ENCODE peak calls at places on chromosomes 2 and 18, in nine cellular contexts. C is uterus, X is tibial nerve, I is upper lobe of left lung, V is prostate gland, T is IMR-90, B is endothelial cell of umbilical vein, U is HCT116, E is Peyer's patch. W is an unnamed sample. For H3K27me3, the result is how much of the 10 kb centered on the place peaks cover.

GRCh38 chr2:239318091-239318725 is 82.6 kb downstream of the HDAC4 start:
- DNase-seq in C (no peak), X (no peak), I (no peak), V (no peak), T (no peak), B (peak), U (no peak), E (no peak), W (no peak)

GRCh38 chr2:171522804-171523338 is 597 bp downstream of the CYBRD1 start:
- DNase-seq in C (peak), X (no peak), I (peak), V (peak), T (no peak), B (no peak), U (no peak), E (no peak), W (peak)

GRCh38 chr2:19711470-19712372 is 190.1 kb downstream of the TTC32 start:
- DNase-seq in C (peak), X (no peak), I (no peak), V (no peak), T (peak), B (peak), U (peak), E (no peak), W (peak)

GRCh38 chr2:230425377-230425776 is 9.4 kb downstream of the SP100 start:
- DNase-seq in C (no peak), X (no peak), I (no peak), V (no peak), T (no peak), B (no peak), U (no peak), E (no peak), W (no peak)

GRCh38 chr2:200575957-200576356 is 9.9 kb upstream of the AOX1 start:
- DNase-seq in C (no peak), X (no peak), I (no peak), V (no peak), T (peak), B (peak), U (no peak), E (no peak), W (no peak)

GRCh38 chr2:39665811-39666488 is at the start of gene TMEM178A:
- DNase-seq in C (peak), X (no peak), I (peak), V (no peak), T (no peak), B (no peak), U (no peak), E (no peak), W (no peak)

GRCh38 chr2:66461751-66462150 is 26.8 kb downstream of the MEIS1 start:
- DNase-seq in C (no peak), X (no peak), I (no peak), V (no peak), T (no peak), B (no peak), U (no peak), E (no peak), W (no peak)

GRCh38 chr2:108971661-108972566 is 17.1 kb downstream of the EDAR start:
- DNase-seq in C (no peak), X (no peak), I (no peak), V (no peak), T (no peak), B (no peak), U (peak), E (peak), W (no peak)

GRCh38 chr2:40304340-40304739 is 147.6 kb downstream of the SLC8A1 start:
- DNase-seq in C (no peak), X (no peak), I (no peak), V (no peak), T (no peak), B (no peak), U (no peak), E (no peak), W (peak)

GRCh38 chr18:2692508-2692907 is 37.0 kb downstream of the SMCHD1 start:
- DNase-seq in C (no peak), X (no peak), I (no peak), V (no peak), T (no peak), B (no peak), U (no peak), E (no peak), W (no peak)

GRCh38 chr2:222203031-222203430 is 95.8 kb downstream of the PAX3 start:
- DNase-seq in C (no peak), X (no peak), I (no peak), V (no peak), T (no peak), B (no peak), U (no peak), E (no peak), W (no peak)

GRCh38 chr2:221817052-221817451 is 244.9 kb upstream of the EPHA4 start:
- DNase-seq in C (no peak), X (no peak), I (no peak), V (no peak), T (no peak), B (no peak), U (no peak), E (no peak), W (no peak)

GRCh38 chr2:197360744-197361156 is 50.2 kb upstream of the ANKRD44 start:
- DNase-seq in C (no peak), X (no peak), I (no peak), V (no peak), T (peak), B (no peak), U (no peak), E (no peak), W (no peak)

GRCh38 chr2:221602938-221603337 is 30.8 kb upstream of the EPHA4 start:
- DNase-seq in C (no peak), X (no peak), I (no peak), V (no peak), T (no peak), B (no peak), U (no peak), E (no peak), W (no peak)

GRCh38 chr2:210199186-210199765 is 26.0 kb downstream of the ACADL start:
- DNase-seq in C (no peak), X (no peak), I (no peak), V (no peak), T (peak), B (peak), U (peak), E (no peak), W (no peak)

GRCh38 chr18:59268127-59268721 is 5.0 kb downstream of the RAX start:
- DNase-seq in C (no peak), X (no peak), I (peak), V (no peak), T (no peak), B (no peak), U (no peak), E (no peak), W (no peak)

GRCh38 chr2:67295851-67296250 is 101.3 kb upstream of the ETAA1 start:
- DNase-seq in C (no peak), X (no peak), I (no peak), V (no peak), T (peak), B (no peak), U (no peak), E (no peak), W (no peak)

GRCh38 chr2:67322361-67323001 is 74.7 kb upstream of the ETAA1 start:
- DNase-seq in C (peak), X (no peak), I (no peak), V (no peak), T (peak), B (peak), U (peak), E (no peak), W (peak)

GRCh38 chr2:66431840-66432511 is 2.9 kb upstream of the MEIS1 start:
- DNase-seq in C (peak), X (no peak), I (peak), V (no peak), T (no peak), B (no peak), U (no peak), E (peak), W (no peak)

GRCh38 chr2:56648802-56649201 is 465.0 kb downstream of the CCDC85A start:
- DNase-seq in C (no peak), X (no peak), I (no peak), V (no peak), T (no peak), B (no peak), U (no peak), E (no peak), W (no peak)

GRCh38 chr2:197255550-197255949 is 55.0 kb downstream of the ANKRD44 start:
- DNase-seq in C (peak), X (peak), I (peak), V (peak), T (peak), B (no peak), U (no peak), E (peak), W (peak)

GRCh38 chr2:177670791-177671528 is 278.4 kb downstream of the AGPS start:
- DNase-seq in C (no peak), X (no peak), I (no peak), V (no peak), T (no peak), B (no peak), U (no peak), E (no peak), W (no peak)

GRCh38 chr2:157190151-157190550 is 67.4 kb upstream of the GALNT5 start:
- DNase-seq in C (no peak), X (no peak), I (no peak), V (no peak), T (peak), B (peak), U (no peak), E (no peak), W (no peak)

GRCh38 chr18:62402342-62402948 is 77.3 kb downstream of the TNFRSF11A start:
- DNase-seq in C (no peak), X (no peak), I (no peak), V (no peak), T (no peak), B (no peak), U (no peak), E (no peak), W (no peak)

GRCh38 chr2:150403457-150403856 is 84.0 kb downstream of the RND3 start:
- DNase-seq in C (no peak), X (no peak), I (no peak), V (no peak), T (no peak), B (peak), U (no peak), E (no peak), W (no peak)

GRCh38 chr2:28269019-28269784 is 123.5 kb upstream of the FOSL2 start:
- DNase-seq in C (no peak), X (no peak), I (no peak), V (peak), T (peak), B (peak), U (peak), E (no peak), W (no peak)

GRCh38 chr2:205699554-205700289 is 17.4 kb downstream of the NRP2 start:
- DNase-seq in C (no peak), X (no peak), I (no peak), V (no peak), T (no peak), B (no peak), U (no peak), E (no peak), W (no peak)

GRCh38 chr2:216491757-216492635 is 6.6 kb upstream of the RPL37A start:
- DNase-seq in C (no peak), X (no peak), I (no peak), V (no peak), T (no peak), B (no peak), U (no peak), E (no peak), W (no peak)

GRCh38 chr18:70382032-70382431 is 93.2 kb downstream of the SOCS6 start:
- DNase-seq in C (no peak), X (no peak), I (no peak), V (no peak), T (no peak), B (no peak), U (no peak), E (no peak), W (no peak)

GRCh38 chr18:6363216-6363615 is 51.5 kb downstream of the L3MBTL4 start:
- DNase-seq in C (no peak), X (no peak), I (no peak), V (no peak), T (no peak), B (no peak), U (no peak), E (no peak), W (no peak)
- TF ChIP-seq POLR2A in C (no peak), X (no peak), I (no peak), V (no peak), T (no peak), B (no peak), U (no peak), E (no peak), W (no peak)

DNA sequence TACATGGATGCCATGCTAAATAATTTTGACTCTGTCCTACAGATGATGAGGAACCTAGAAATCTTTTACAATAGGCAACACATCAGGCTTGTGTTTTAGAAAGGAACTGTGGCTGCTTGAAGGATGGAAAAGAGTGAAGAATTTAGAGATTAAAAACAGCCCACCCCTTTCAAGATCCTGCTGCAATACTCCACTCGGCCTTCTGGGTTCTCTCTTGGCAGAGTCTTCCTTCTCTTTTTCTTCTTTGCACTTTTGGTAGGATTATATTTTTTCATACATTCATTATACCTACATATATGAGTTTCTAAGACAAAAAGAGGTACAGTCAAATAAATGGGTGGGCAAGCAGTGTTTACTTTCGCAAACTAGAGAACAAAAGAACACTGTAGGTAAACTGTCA is 474.3 kb downstream of the ERBB4 start:
- DNase-seq in C (no peak), X (no peak), I (no peak), V (no peak), T (no peak), B (no peak), U (no peak), E (no peak), W (no peak)
- TF ChIP-seq CTCF in C (no peak), X (no peak), I (no peak), V (no peak), T (no peak), B (no peak), U (peak), E (no peak), W (no peak)

DNA sequence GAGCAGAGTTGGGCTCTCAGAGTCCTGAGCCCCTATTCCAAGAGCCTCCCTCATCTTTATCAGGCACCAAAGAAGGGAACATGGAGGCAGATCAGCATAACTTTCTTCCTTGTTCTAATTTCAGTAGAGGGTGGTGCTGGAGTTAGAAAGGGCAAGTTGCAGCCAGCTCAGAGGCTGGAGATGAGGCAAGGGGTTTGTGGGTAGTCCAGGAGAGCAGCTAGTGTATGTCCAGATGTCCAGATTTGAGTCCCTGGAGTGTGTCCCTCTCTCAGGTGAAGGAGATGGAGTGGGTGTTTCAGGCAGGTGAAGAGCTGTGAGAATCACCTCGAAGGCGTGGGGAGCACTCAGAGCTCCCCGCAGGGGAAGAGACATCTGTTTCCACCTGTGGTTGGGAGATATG is 478 bp upstream of the PRKAG3 start:
- DNase-seq in C (no peak), X (no peak), I (no peak), V (no peak), T (no peak), B (no peak), U (no peak), E (no peak), W (no peak)
- H3K27me3 ChIP-seq in C (under half), X (under half), I (under half), V (under half), T (half or more), B (under half), U (under half), E (under half), W (under half)

GRCh38 chr18:10950876-10951630 is 198.3 kb downstream of the PIEZO2 start:
- DNase-seq in C (no peak), X (no peak), I (no peak), V (no peak), T (no peak), B (no peak), U (no peak), E (no peak), W (no peak)
- TF ChIP-seq POLR2A in C (no peak), X (no peak), I (no peak), V (no peak), T (no peak), B (no peak), U (no peak), E (no peak), W (no peak)

GRCh38 chr2:153588408-153588807 is 109.8 kb upstream of the RPRM start:
- DNase-seq in C (no peak), X (no peak), I (no peak), V (no peak), T (no peak), B (no peak), U (no peak), E (no peak), W (no peak)

GRCh38 chr2:153589586-153589985 is 111.0 kb upstream of the RPRM start:
- DNase-seq in C (no peak), X (no peak), I (no peak), V (no peak), T (no peak), B (no peak), U (no peak), E (no peak), W (no peak)

GRCh38 chr2:153584244-153584643 is 105.7 kb upstream of the RPRM start:
- DNase-seq in C (no peak), X (no peak), I (no peak), V (no peak), T (no peak), B (no peak), U (no peak), E (no peak), W (no peak)
- TF ChIP-seq CTCF in C (no peak), X (no peak), I (no peak), V (no peak), T (no peak), B (no peak), U (no peak), E (no peak), W (no peak)

GRCh38 chr2:104340162-104340561 is 513.8 kb upstream of the POU3F3 start:
- DNase-seq in C (no peak), X (no peak), I (no peak), V (no peak), T (no peak), B (no peak), U (no peak), E (no peak), W (no peak)
- H3K27me3 ChIP-seq in C (under half), X (under half), I (under half), V (under half), T (under half), B (under half), U (under half), E (under half), W (under half)